ENCODE peak calls at places on chromosomes 1 and 21, in six cellular contexts. One of them, this sample, is unnamed.

GRCh38 chr1:3236361-3236760 is 167.4 kb downstream of the PRDM16 start:
- DNase-seq in pancreas: peak
- DNase-seq in mesendoderm: no peak
- DNase-seq in stimulated activated CD4-positive, alpha-beta T cell treated with anti-CD3 and anti-CD28 coated beads, Interleukin-2, amount 100 ng/mL, for 24 hours: no peak
- DNase-seq in activated CD4-positive, alpha-beta T cell treated with anti-CD3 and anti-CD28 coated beads for 1 hour: no peak
- DNase-seq in EL: no peak
- DNase-seq in this sample: no peak

GRCh38 chr1:7388488-7389185 is 382.5 kb upstream of the VAMP3 start:
- DNase-seq in pancreas: no peak
- DNase-seq in mesendoderm: no peak
- DNase-seq in stimulated activated CD4-positive, alpha-beta T cell treated with anti-CD3 and anti-CD28 coated beads, Interleukin-2, amount 100 ng/mL, for 24 hours: no peak
- DNase-seq in activated CD4-positive, alpha-beta T cell treated with anti-CD3 and anti-CD28 coated beads for 1 hour: no peak
- DNase-seq in EL: no peak
- DNase-seq in this sample: no peak

GRCh38 chr1:175679931-175680652 is 63.3 kb downstream of the TNR start:
- DNase-seq in pancreas: no peak
- DNase-seq in mesendoderm: no peak
- DNase-seq in stimulated activated CD4-positive, alpha-beta T cell treated with anti-CD3 and anti-CD28 coated beads, Interleukin-2, amount 100 ng/mL, for 24 hours: no peak
- DNase-seq in activated CD4-positive, alpha-beta T cell treated with anti-CD3 and anti-CD28 coated beads for 1 hour: no peak
- DNase-seq in EL: no peak
- DNase-seq in this sample: no peak

GRCh38 chr1:225485991-225486530 is 58.2 kb upstream of the LBR start:
- DNase-seq in pancreas: no peak
- DNase-seq in mesendoderm: no peak
- DNase-seq in stimulated activated CD4-positive, alpha-beta T cell treated with anti-CD3 and anti-CD28 coated beads, Interleukin-2, amount 100 ng/mL, for 24 hours: no peak
- DNase-seq in activated CD4-positive, alpha-beta T cell treated with anti-CD3 and anti-CD28 coated beads for 1 hour: no peak
- DNase-seq in EL: no peak
- DNase-seq in this sample: no peak

GRCh38 chr1:55580845-55581332 is 365.7 kb upstream of the USP24 start:
- DNase-seq in pancreas: no peak
- DNase-seq in mesendoderm: peak
- DNase-seq in stimulated activated CD4-positive, alpha-beta T cell treated with anti-CD3 and anti-CD28 coated beads, Interleukin-2, amount 100 ng/mL, for 24 hours: no peak
- DNase-seq in activated CD4-positive, alpha-beta T cell treated with anti-CD3 and anti-CD28 coated beads for 1 hour: no peak
- DNase-seq in EL: peak
- DNase-seq in this sample: no peak

GRCh38 chr1:16172232-16172830 is 16.5 kb upstream of the EPHA2 start:
- DNase-seq in pancreas: no peak
- DNase-seq in mesendoderm: no peak
- DNase-seq in stimulated activated CD4-positive, alpha-beta T cell treated with anti-CD3 and anti-CD28 coated beads, Interleukin-2, amount 100 ng/mL, for 24 hours: no peak
- DNase-seq in activated CD4-positive, alpha-beta T cell treated with anti-CD3 and anti-CD28 coated beads for 1 hour: no peak
- DNase-seq in EL: no peak
- DNase-seq in this sample: no peak

GRCh38 chr1:11704691-11705475 is 13.4 kb downstream of the DRAXIN start:
- DNase-seq in pancreas: no peak
- DNase-seq in mesendoderm: no peak
- DNase-seq in stimulated activated CD4-positive, alpha-beta T cell treated with anti-CD3 and anti-CD28 coated beads, Interleukin-2, amount 100 ng/mL, for 24 hours: no peak
- DNase-seq in activated CD4-positive, alpha-beta T cell treated with anti-CD3 and anti-CD28 coated beads for 1 hour: no peak
- DNase-seq in EL: no peak
- DNase-seq in this sample: no peak

GRCh38 chr1:12696658-12697057 is 19.3 kb upstream of the AADACL3 start:
- DNase-seq in pancreas: no peak
- DNase-seq in mesendoderm: no peak
- DNase-seq in stimulated activated CD4-positive, alpha-beta T cell treated with anti-CD3 and anti-CD28 coated beads, Interleukin-2, amount 100 ng/mL, for 24 hours: no peak
- DNase-seq in activated CD4-positive, alpha-beta T cell treated with anti-CD3 and anti-CD28 coated beads for 1 hour: no peak
- DNase-seq in EL: no peak
- DNase-seq in this sample: no peak

GRCh38 chr1:117664314-117664713 is 58.5 kb downstream of the TENT5C start:
- DNase-seq in pancreas: no peak
- DNase-seq in mesendoderm: no peak
- DNase-seq in stimulated activated CD4-positive, alpha-beta T cell treated with anti-CD3 and anti-CD28 coated beads, Interleukin-2, amount 100 ng/mL, for 24 hours: peak
- DNase-seq in activated CD4-positive, alpha-beta T cell treated with anti-CD3 and anti-CD28 coated beads for 1 hour: no peak
- DNase-seq in EL: no peak
- DNase-seq in this sample: peak

GRCh38 chr1:25018878-25019277 is 88.8 kb upstream of the RUNX3 start:
- DNase-seq in pancreas: no peak
- DNase-seq in mesendoderm: no peak
- DNase-seq in stimulated activated CD4-positive, alpha-beta T cell treated with anti-CD3 and anti-CD28 coated beads, Interleukin-2, amount 100 ng/mL, for 24 hours: no peak
- DNase-seq in activated CD4-positive, alpha-beta T cell treated with anti-CD3 and anti-CD28 coated beads for 1 hour: no peak
- DNase-seq in EL: no peak
- DNase-seq in this sample: no peak

GRCh38 chr1:111904478-111905218 is 84.8 kb downstream of the KCND3 start:
- DNase-seq in pancreas: no peak
- DNase-seq in mesendoderm: peak
- DNase-seq in stimulated activated CD4-positive, alpha-beta T cell treated with anti-CD3 and anti-CD28 coated beads, Interleukin-2, amount 100 ng/mL, for 24 hours: no peak
- DNase-seq in activated CD4-positive, alpha-beta T cell treated with anti-CD3 and anti-CD28 coated beads for 1 hour: no peak
- DNase-seq in EL: no peak
- DNase-seq in this sample: no peak

GRCh38 chr1:110056284-110056680 is 14.2 kb downstream of the ALX3 start:
- DNase-seq in pancreas: no peak
- DNase-seq in mesendoderm: no peak
- DNase-seq in stimulated activated CD4-positive, alpha-beta T cell treated with anti-CD3 and anti-CD28 coated beads, Interleukin-2, amount 100 ng/mL, for 24 hours: no peak
- DNase-seq in activated CD4-positive, alpha-beta T cell treated with anti-CD3 and anti-CD28 coated beads for 1 hour: no peak
- DNase-seq in EL: peak
- DNase-seq in this sample: no peak

GRCh38 chr1:21239181-21239580 is 51.1 kb downstream of the ECE1 start:
- DNase-seq in pancreas: no peak
- DNase-seq in mesendoderm: no peak
- DNase-seq in stimulated activated CD4-positive, alpha-beta T cell treated with anti-CD3 and anti-CD28 coated beads, Interleukin-2, amount 100 ng/mL, for 24 hours: no peak
- DNase-seq in activated CD4-positive, alpha-beta T cell treated with anti-CD3 and anti-CD28 coated beads for 1 hour: no peak
- DNase-seq in EL: peak
- DNase-seq in this sample: no peak

GRCh38 chr1:245365621-245366020 is 210.8 kb downstream of the KIF26B start:
- DNase-seq in pancreas: no peak
- DNase-seq in mesendoderm: no peak
- DNase-seq in stimulated activated CD4-positive, alpha-beta T cell treated with anti-CD3 and anti-CD28 coated beads, Interleukin-2, amount 100 ng/mL, for 24 hours: no peak
- DNase-seq in activated CD4-positive, alpha-beta T cell treated with anti-CD3 and anti-CD28 coated beads for 1 hour: no peak
- DNase-seq in EL: no peak
- DNase-seq in this sample: no peak

GRCh38 chr1:85475055-85475454 is 10.1 kb upstream of the DDAH1 start:
- DNase-seq in pancreas: no peak
- DNase-seq in mesendoderm: no peak
- DNase-seq in stimulated activated CD4-positive, alpha-beta T cell treated with anti-CD3 and anti-CD28 coated beads, Interleukin-2, amount 100 ng/mL, for 24 hours: no peak
- DNase-seq in activated CD4-positive, alpha-beta T cell treated with anti-CD3 and anti-CD28 coated beads for 1 hour: no peak
- DNase-seq in EL: no peak
- DNase-seq in this sample: no peak

GRCh38 chr1:215200121-215200520 is 117.6 kb downstream of the KCNK2 start:
- DNase-seq in pancreas: no peak
- DNase-seq in mesendoderm: no peak
- DNase-seq in stimulated activated CD4-positive, alpha-beta T cell treated with anti-CD3 and anti-CD28 coated beads, Interleukin-2, amount 100 ng/mL, for 24 hours: no peak
- DNase-seq in activated CD4-positive, alpha-beta T cell treated with anti-CD3 and anti-CD28 coated beads for 1 hour: no peak
- DNase-seq in EL: no peak
- DNase-seq in this sample: no peak

GRCh38 chr1:117584181-117584580 is 21.7 kb upstream of the TENT5C start:
- DNase-seq in pancreas: no peak
- DNase-seq in mesendoderm: no peak
- DNase-seq in stimulated activated CD4-positive, alpha-beta T cell treated with anti-CD3 and anti-CD28 coated beads, Interleukin-2, amount 100 ng/mL, for 24 hours: no peak
- DNase-seq in activated CD4-positive, alpha-beta T cell treated with anti-CD3 and anti-CD28 coated beads for 1 hour: no peak
- DNase-seq in EL: no peak
- DNase-seq in this sample: no peak

GRCh38 chr1:212034516-212035122 is 738 bp downstream of the INTS7 start:
- DNase-seq in pancreas: no peak
- DNase-seq in mesendoderm: no peak
- DNase-seq in stimulated activated CD4-positive, alpha-beta T cell treated with anti-CD3 and anti-CD28 coated beads, Interleukin-2, amount 100 ng/mL, for 24 hours: no peak
- DNase-seq in activated CD4-positive, alpha-beta T cell treated with anti-CD3 and anti-CD28 coated beads for 1 hour: no peak
- DNase-seq in EL: no peak
- DNase-seq in this sample: peak

GRCh38 chr1:176243746-176244145 is 36.7 kb upstream of the COP1 start:
- DNase-seq in pancreas: no peak
- DNase-seq in mesendoderm: no peak
- DNase-seq in stimulated activated CD4-positive, alpha-beta T cell treated with anti-CD3 and anti-CD28 coated beads, Interleukin-2, amount 100 ng/mL, for 24 hours: no peak
- DNase-seq in activated CD4-positive, alpha-beta T cell treated with anti-CD3 and anti-CD28 coated beads for 1 hour: no peak
- DNase-seq in EL: peak
- DNase-seq in this sample: no peak

GRCh38 chr21:31972622-31973021 is 99.8 kb downstream of the HUNK start:
- DNase-seq in pancreas: no peak
- DNase-seq in mesendoderm: no peak
- DNase-seq in stimulated activated CD4-positive, alpha-beta T cell treated with anti-CD3 and anti-CD28 coated beads, Interleukin-2, amount 100 ng/mL, for 24 hours: no peak
- DNase-seq in activated CD4-positive, alpha-beta T cell treated with anti-CD3 and anti-CD28 coated beads for 1 hour: no peak
- DNase-seq in EL: no peak
- DNase-seq in this sample: no peak

GRCh38 chr1:117213046-117213445 is 2.3 kb upstream of the VTCN1 start:
- DNase-seq in pancreas: no peak
- DNase-seq in mesendoderm: no peak
- DNase-seq in stimulated activated CD4-positive, alpha-beta T cell treated with anti-CD3 and anti-CD28 coated beads, Interleukin-2, amount 100 ng/mL, for 24 hours: no peak
- DNase-seq in activated CD4-positive, alpha-beta T cell treated with anti-CD3 and anti-CD28 coated beads for 1 hour: no peak
- DNase-seq in EL: no peak
- DNase-seq in this sample: no peak

GRCh38 chr1:244836135-244836521 is 670 bp downstream of the COX20 start:
- DNase-seq in pancreas: no peak
- DNase-seq in mesendoderm: peak
- DNase-seq in stimulated activated CD4-positive, alpha-beta T cell treated with anti-CD3 and anti-CD28 coated beads, Interleukin-2, amount 100 ng/mL, for 24 hours: peak
- DNase-seq in activated CD4-positive, alpha-beta T cell treated with anti-CD3 and anti-CD28 coated beads for 1 hour: no peak
- DNase-seq in EL: peak
- DNase-seq in this sample: no peak

GRCh38 chr21:27104749-27105439 is 138.0 kb upstream of the ADAMTS5 start:
- DNase-seq in pancreas: no peak
- DNase-seq in mesendoderm: peak
- DNase-seq in stimulated activated CD4-positive, alpha-beta T cell treated with anti-CD3 and anti-CD28 coated beads, Interleukin-2, amount 100 ng/mL, for 24 hours: no peak
- DNase-seq in activated CD4-positive, alpha-beta T cell treated with anti-CD3 and anti-CD28 coated beads for 1 hour: no peak
- DNase-seq in EL: peak
- DNase-seq in this sample: no peak

GRCh38 chr1:222788328-222789156 is 26.3 kb upstream of the DISP1 start:
- DNase-seq in pancreas: no peak
- DNase-seq in mesendoderm: no peak
- DNase-seq in stimulated activated CD4-positive, alpha-beta T cell treated with anti-CD3 and anti-CD28 coated beads, Interleukin-2, amount 100 ng/mL, for 24 hours: no peak
- DNase-seq in activated CD4-positive, alpha-beta T cell treated with anti-CD3 and anti-CD28 coated beads for 1 hour: no peak
- DNase-seq in EL: no peak
- DNase-seq in this sample: no peak

GRCh38 chr1:56435434-56436337 is 143.7 kb downstream of the PLPP3 start:
- DNase-seq in pancreas: no peak
- DNase-seq in mesendoderm: peak
- DNase-seq in stimulated activated CD4-positive, alpha-beta T cell treated with anti-CD3 and anti-CD28 coated beads, Interleukin-2, amount 100 ng/mL, for 24 hours: no peak
- DNase-seq in activated CD4-positive, alpha-beta T cell treated with anti-CD3 and anti-CD28 coated beads for 1 hour: no peak
- DNase-seq in EL: no peak
- DNase-seq in this sample: no peak

GRCh38 chr1:201266774-201267173 is 16.5 kb upstream of the PKP1 start:
- DNase-seq in pancreas: no peak
- DNase-seq in mesendoderm: no peak
- DNase-seq in stimulated activated CD4-positive, alpha-beta T cell treated with anti-CD3 and anti-CD28 coated beads, Interleukin-2, amount 100 ng/mL, for 24 hours: no peak
- DNase-seq in activated CD4-positive, alpha-beta T cell treated with anti-CD3 and anti-CD28 coated beads for 1 hour: no peak
- DNase-seq in EL: peak
- DNase-seq in this sample: no peak

GRCh38 chr1:154445040-154445472 is 39.9 kb downstream of the IL6R start:
- DNase-seq in pancreas: no peak
- DNase-seq in mesendoderm: peak
- DNase-seq in stimulated activated CD4-positive, alpha-beta T cell treated with anti-CD3 and anti-CD28 coated beads, Interleukin-2, amount 100 ng/mL, for 24 hours: peak
- DNase-seq in activated CD4-positive, alpha-beta T cell treated with anti-CD3 and anti-CD28 coated beads for 1 hour: no peak
- DNase-seq in EL: peak
- DNase-seq in this sample: no peak

GRCh38 chr1:110686188-110686587 is 11.4 kb upstream of the KCNA3 start:
- DNase-seq in pancreas: no peak
- DNase-seq in mesendoderm: no peak
- DNase-seq in stimulated activated CD4-positive, alpha-beta T cell treated with anti-CD3 and anti-CD28 coated beads, Interleukin-2, amount 100 ng/mL, for 24 hours: no peak
- DNase-seq in activated CD4-positive, alpha-beta T cell treated with anti-CD3 and anti-CD28 coated beads for 1 hour: peak
- DNase-seq in EL: no peak
- DNase-seq in this sample: no peak

GRCh38 chr1:50417487-50417886 is 5.8 kb downstream of the DMRTA2 start:
- DNase-seq in pancreas: no peak
- DNase-seq in mesendoderm: peak
- DNase-seq in stimulated activated CD4-positive, alpha-beta T cell treated with anti-CD3 and anti-CD28 coated beads, Interleukin-2, amount 100 ng/mL, for 24 hours: no peak
- DNase-seq in activated CD4-positive, alpha-beta T cell treated with anti-CD3 and anti-CD28 coated beads for 1 hour: no peak
- DNase-seq in EL: no peak
- DNase-seq in this sample: no peak